ENCODE peak calls at places on chromosomes 11 and 22, in five cellular contexts. R is left ventricle myocardium inferior, C is PC-3, H is GM12878, F is psoas muscle. S is an unnamed sample. For H3K4me1, the result is how much of the 10 kb centered on the place peaks cover.

GRCh38 chr22:40509401-40510134 is 127.0 kb downstream of the MRTFA start:
- DNase-seq in R (peak), C (no peak), H (no peak), F (peak), S (no peak)

GRCh38 chr11:73140213-73141030 is 1.7 kb downstream of the FCHSD2 start:
- DNase-seq in R (peak), C (peak), H (no peak), F (peak), S (peak)

GRCh38 chr11:11717064-11717725 is 95.4 kb upstream of the GALNT18 start:
- DNase-seq in R (no peak), C (peak), H (no peak), F (no peak), S (no peak)

GRCh38 chr22:27867958-27868737 is 50.9 kb downstream of the PITPNB start:
- DNase-seq in R (no peak), C (no peak), H (no peak), F (no peak), S (no peak)

GRCh38 chr11:72249961-72250360 is 6.0 kb upstream of the PHOX2A start:
- DNase-seq in R (no peak), C (no peak), H (no peak), F (no peak), S (no peak)

GRCh38 chr11:17861036-17861755 is 126.6 kb downstream of the KCNC1 start:
- DNase-seq in R (no peak), C (no peak), H (no peak), F (no peak), S (no peak)

GRCh38 chr11:130916238-130916855 is at the start of gene SNX19:
- DNase-seq in R (peak), C (peak), H (peak), F (peak), S (peak)

GRCh38 chr11:65613091-65613928 is 711 bp downstream of the MAP3K11 start:
- DNase-seq in R (no peak), C (peak), H (no peak), F (no peak), S (peak)

GRCh38 chr11:9138612-9139579 is 47.5 kb upstream of the SCUBE2 start:
- DNase-seq in R (no peak), C (peak), H (no peak), F (no peak), S (peak)

GRCh38 chr11:45385423-45385822 is 99.3 kb upstream of the SYT13 start:
- DNase-seq in R (no peak), C (no peak), H (no peak), F (no peak), S (no peak)

GRCh38 chr11:12042215-12042676 is 33.8 kb upstream of the DKK3 start:
- DNase-seq in R (no peak), C (peak), H (no peak), F (no peak), S (no peak)

GRCh38 chr11:68932358-68932757 is 28.7 kb downstream of the IGHMBP2 start:
- DNase-seq in R (no peak), C (no peak), H (no peak), F (no peak), S (no peak)

GRCh38 chr11:129750343-129751292 is 65.0 kb upstream of the TMEM45B start:
- DNase-seq in R (peak), C (peak), H (no peak), F (peak), S (peak)

GRCh38 chr11:125062931-125063428 is at the start of gene SLC37A2:
- DNase-seq in R (peak), C (peak), H (peak), F (peak), S (peak)

GRCh38 chr11:115501895-115502589 is 2.2 kb downstream of the CADM1 start:
- DNase-seq in R (no peak), C (no peak), H (peak), F (no peak), S (no peak)

GRCh38 chr11:5151713-5152153 is 2.8 kb downstream of the OR52A1 start:
- DNase-seq in R (no peak), C (no peak), H (no peak), F (no peak), S (no peak)

GRCh38 chr11:34997872-34998548 is 81.6 kb downstream of the PDHX start:
- DNase-seq in R (no peak), C (peak), H (no peak), F (no peak), S (no peak)

GRCh38 chr11:45662096-45662664 is 3.2 kb downstream of the CHST1 start:
- DNase-seq in R (no peak), C (no peak), H (no peak), F (no peak), S (no peak)

GRCh38 chr11:45374632-45375031 is 88.5 kb upstream of the SYT13 start:
- DNase-seq in R (no peak), C (no peak), H (no peak), F (no peak), S (no peak)

GRCh38 chr22:36594569-36594968 is 65.6 kb upstream of the EIF3D start:
- DNase-seq in R (no peak), C (no peak), H (no peak), F (no peak), S (no peak)

GRCh38 chr11:2846056-2846455 is 39.5 kb downstream of the CDKN1C start:
- DNase-seq in R (no peak), C (no peak), H (no peak), F (no peak), S (no peak)

GRCh38 chr11:65699306-65699705 is 12.7 kb upstream of the KAT5 start:
- DNase-seq in R (no peak), C (no peak), H (no peak), F (no peak), S (no peak)

GRCh38 chr11:86741489-86742435 is 58.6 kb upstream of the PRSS23 start:
- DNase-seq in R (no peak), C (peak), H (no peak), F (no peak), S (no peak)

GRCh38 chr11:130070109-130070828 is 575 bp downstream of the APLP2 start:
- DNase-seq in R (peak), C (peak), H (no peak), F (peak), S (peak)

GRCh38 chr22:35467788-35468187 is 67.8 kb downstream of the MCM5 start:
- DNase-seq in R (peak), C (no peak), H (no peak), F (peak), S (peak)

DNA sequence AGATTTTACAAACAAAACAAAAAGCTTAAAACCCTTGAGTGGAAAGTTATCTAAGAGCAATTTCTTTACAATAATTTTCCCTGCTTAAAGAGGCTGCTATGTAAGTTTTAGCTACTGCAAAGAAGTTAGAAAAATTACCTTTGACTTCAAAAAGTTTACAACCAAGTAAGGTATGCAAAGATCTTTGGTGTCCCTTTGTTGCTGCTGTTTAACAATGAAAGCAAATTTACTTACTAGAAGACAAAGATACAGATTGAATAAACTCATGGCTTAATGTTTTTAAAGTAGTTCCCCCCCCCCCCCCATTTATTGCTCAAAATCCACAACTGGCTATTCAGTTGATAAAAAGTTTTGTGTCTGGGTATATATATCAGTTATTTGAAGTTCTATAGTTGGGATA is 26.0 kb downstream of the TMEM123 start:
- DNase-seq in R (no peak), C (no peak), H (no peak), F (no peak), S (no peak)
- H3K4me1 ChIP-seq in R (half or more), C (under half), H (under half), F (under half), S (under half)

DNA sequence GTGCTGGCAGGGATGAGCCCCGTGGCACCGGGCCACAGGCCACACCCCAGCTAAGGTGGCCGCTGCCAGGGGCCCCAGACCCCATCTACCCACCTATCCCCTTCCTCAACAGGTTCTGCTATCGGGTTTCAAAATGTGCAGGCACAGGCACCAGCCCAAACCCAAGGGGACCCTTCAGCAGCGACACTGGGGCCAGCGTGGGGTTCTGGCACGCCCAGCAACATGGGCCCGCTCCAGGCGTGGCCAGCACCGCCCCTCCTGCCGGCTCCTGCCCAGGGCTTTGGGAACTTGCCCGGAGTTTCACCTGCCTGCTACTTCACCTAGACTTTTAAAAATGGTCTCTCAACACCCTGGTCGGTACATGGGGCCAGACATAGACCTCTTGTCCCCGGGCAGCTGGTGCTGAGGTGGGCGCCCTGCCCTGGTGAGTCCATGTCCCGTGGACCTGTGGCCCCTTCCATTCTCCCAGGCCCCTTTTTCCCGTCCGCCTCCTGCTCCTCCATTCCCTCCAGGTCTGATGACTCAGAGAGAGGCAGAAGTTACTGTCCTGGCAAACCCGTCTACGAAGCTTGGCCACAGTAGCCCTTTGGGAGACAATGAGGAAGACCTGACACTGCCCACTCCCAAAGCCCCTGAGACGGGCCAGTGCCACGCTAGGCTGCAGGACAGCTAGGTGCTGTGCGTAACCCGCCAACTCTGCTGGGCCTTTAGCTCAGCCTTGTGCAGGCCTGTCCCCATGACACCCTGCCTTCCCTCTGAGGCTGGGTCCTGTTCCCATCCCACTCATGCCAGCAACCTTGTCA is 11.5 kb downstream of the CELSR1 start:
- DNase-seq in R (no peak), C (peak), H (no peak), F (no peak), S (no peak)
- H3K4me3 ChIP-seq in R (no peak), C (peak), H (no peak), F (no peak), S (no peak)

GRCh38 chr11:62233730-62234129 is 8.3 kb upstream of the SCGB1D2 start:
- DNase-seq in R (no peak), C (peak), H (no peak), F (no peak), S (no peak)
- TF ChIP-seq CTCF in R (no peak), C (peak), H (no peak), F (peak), S (no peak)

DNA sequence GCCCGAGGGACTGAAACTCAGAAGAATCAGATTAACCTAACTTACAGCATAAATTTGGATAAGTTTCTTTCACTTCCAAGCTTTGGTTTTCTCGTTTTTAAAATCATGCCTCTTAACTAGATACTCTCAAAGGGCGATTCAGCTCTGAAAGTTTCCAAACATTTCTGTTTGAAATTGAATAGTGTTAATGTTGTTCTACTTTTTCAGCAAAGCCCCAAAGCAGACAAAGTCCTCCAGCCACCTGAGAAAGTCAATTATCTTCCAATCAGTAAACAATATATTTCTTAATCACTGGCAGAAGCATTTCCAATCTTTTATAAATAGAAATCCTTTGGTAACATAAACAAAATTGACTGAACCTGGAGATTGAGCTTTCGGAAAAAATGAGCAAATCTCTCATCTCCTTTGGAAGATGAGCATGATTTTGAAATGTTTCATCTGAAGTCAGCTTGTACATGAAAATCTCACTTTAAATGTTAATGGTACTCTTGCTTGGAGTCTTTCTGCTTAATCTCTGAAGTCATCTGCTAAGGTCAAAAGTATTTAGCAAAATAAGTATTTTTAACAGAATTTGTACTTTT is 84.4 kb upstream of the FIBIN start:
- DNase-seq in R (no peak), C (no peak), H (no peak), F (no peak), S (no peak)
- H3K4me1 ChIP-seq in R (under half), C (under half), H (under half), F (under half), S (under half)